ENCODE peak calls at places on chromosomes 4 and X, in five cellular contexts. C is H54, L is head of caudate nucleus, S is NCI-H460, K is AG20443. V is an unnamed sample.

GRCh38 chr4:1043658-1044468 is 32.4 kb downstream of the FGFRL1 start:
- DNase-seq in L (peak; percentile 47), C (peak; percentile 84), S (peak; percentile 96), K (peak; percentile 93), V (peak; percentile 62)

GRCh38 chr4:1002631-1003251 is 8.7 kb upstream of the FGFRL1 start:
- DNase-seq in S (no peak), C (no peak), L (no peak), K (no peak), V (no peak)

GRCh38 chrX:27309406-27309805 is 153.7 kb downstream of the PPP4R3C start:
- DNase-seq in K (no peak), L (no peak), C (no peak), S (no peak), V (no peak)

GRCh38 chr4:187826725-187827124 is 168.8 kb upstream of the ZFP42 start:
- DNase-seq in L (no peak), S (peak; percentile 12), K (no peak), C (peak; percentile 26), V (no peak)

GRCh38 chr4:119598521-119598920 is 30.1 kb downstream of the PDE5A start:
- DNase-seq in C (no peak), L (no peak), S (no peak), K (no peak), V (no peak)

GRCh38 chrX:39736219-39737211 is 361.2 kb downstream of the BCOR start:
- DNase-seq in S (no peak), K (peak; percentile 83), L (no peak), C (peak; percentile 29), V (peak; percentile 90)

GRCh38 chr4:26206339-26206738 is 114.5 kb upstream of the RBPJ start:
- DNase-seq in K (peak; percentile 76), S (no peak), L (no peak), C (no peak), V (no peak)

GRCh38 chr4:8050555-8051206 is 107.9 kb downstream of the ABLIM2 start:
- DNase-seq in K (peak; percentile 46), L (peak; percentile 53), C (no peak), S (no peak), V (peak; percentile 94)

GRCh38 chr4:140018931-140019618 is 134.9 kb downstream of the MAML3 start:
- DNase-seq in K (no peak), S (no peak), L (no peak), C (no peak), V (no peak)

GRCh38 chr4:87540176-87541058 is 11.2 kb upstream of the SPARCL1 start:
- DNase-seq in C (no peak), K (peak; percentile 45), S (no peak), L (no peak), V (no peak)

GRCh38 chrX:19839770-19840254 is 47.6 kb downstream of the SH3KBP1 start:
- DNase-seq in L (no peak), C (no peak), S (no peak), K (no peak), V (no peak)

GRCh38 chr4:110132822-110133719 is 65.3 kb downstream of the ELOVL6 start:
- DNase-seq in S (no peak), C (no peak), K (no peak), L (no peak), V (no peak)

GRCh38 chr4:106565727-106566126 is 197.1 kb upstream of the GIMD1 start:
- DNase-seq in L (no peak), C (no peak), K (no peak), S (no peak), V (no peak)

GRCh38 chr4:14871676-14872430 is 130.4 kb upstream of the CPEB2 start:
- DNase-seq in L (no peak), S (no peak), K (no peak), C (no peak), V (no peak)

GRCh38 chrX:19811807-19812604 is 75.4 kb downstream of the SH3KBP1 start:
- DNase-seq in L (no peak), C (no peak), K (no peak), S (no peak), V (no peak)

GRCh38 chr4:158750379-158750778 is 18.4 kb upstream of the FNIP2 start:
- DNase-seq in K (peak; percentile 76), C (no peak), L (no peak), S (no peak), V (no peak)

V was measured in posterior cingulate gyrus.